ENCODE peak calls at places on chromosomes 12 and 14, in nine cellular contexts. V, Y, T, R, B, Q, W, X and D are unnamed samples.

GRCh38 chr12:19945559-19946485 is 422.5 kb upstream of the PDE3A start:
- DNase-seq in V (no peak), Y (no peak), T (peak), R (no peak), B (no peak), Q (no peak), W (no peak), X (peak), D (no peak)

GRCh38 chr12:132222096-132222807 is 78.0 kb downstream of the NOC4L start:
- DNase-seq in V (no peak), Y (no peak), T (peak), R (no peak), B (no peak), Q (no peak), W (no peak), X (no peak), D (no peak)

GRCh38 chr14:46580941-46581671 is 70.5 kb downstream of the RPL10L start:
- DNase-seq in V (peak), Y (no peak), T (peak), R (no peak), B (peak), Q (peak), W (no peak), X (peak), D (no peak)

GRCh38 chr12:10448236-10448635 is 4.9 kb downstream of the KLRC1 start:
- DNase-seq in V (no peak), Y (no peak), T (no peak), R (no peak), B (no peak), Q (no peak), W (no peak), X (no peak), D (no peak)

GRCh38 chr12:131274906-131275305 is 321.2 kb downstream of the ADGRD1 start:
- DNase-seq in V (no peak), Y (no peak), T (no peak), R (no peak), B (no peak), Q (no peak), W (no peak), X (no peak), D (no peak)

GRCh38 chr12:70576341-70577282 is 60.6 kb downstream of the PTPRB start:
- DNase-seq in V (peak), Y (no peak), T (peak), R (no peak), B (peak), Q (no peak), W (no peak), X (peak), D (no peak)

GRCh38 chr12:1842183-1842904 is 22.0 kb downstream of the LRTM2 start:
- DNase-seq in V (peak), Y (no peak), T (no peak), R (no peak), B (no peak), Q (peak), W (no peak), X (no peak), D (peak)

GRCh38 chr14:99213603-99214002 is 58.4 kb downstream of the BCL11B start:
- DNase-seq in V (no peak), Y (no peak), T (no peak), R (no peak), B (no peak), Q (no peak), W (no peak), X (no peak), D (peak)

GRCh38 chr14:38143651-38144505 is 63.8 kb upstream of the SSTR1 start:
- DNase-seq in V (no peak), Y (no peak), T (peak), R (no peak), B (no peak), Q (no peak), W (no peak), X (peak), D (no peak)

GRCh38 chr14:53836546-53836945 is 120.1 kb downstream of the BMP4 start:
- DNase-seq in V (no peak), Y (no peak), T (no peak), R (no peak), B (no peak), Q (no peak), W (no peak), X (no peak), D (no peak)

GRCh38 chr14:105053996-105054395 is 11.2 kb downstream of the GPR132 start:
- DNase-seq in V (no peak), Y (no peak), T (no peak), R (no peak), B (no peak), Q (no peak), W (no peak), X (no peak), D (no peak)

GRCh38 chr14:24274101-24274543 is 2.7 kb upstream of the RABGGTA start:
- DNase-seq in V (peak), Y (peak), T (no peak), R (no peak), B (peak), Q (no peak), W (no peak), X (no peak), D (peak)

GRCh38 chr12:39505025-39505424 is 62.1 kb upstream of the KIF21A start:
- DNase-seq in V (no peak), Y (no peak), T (no peak), R (no peak), B (no peak), Q (no peak), W (no peak), X (peak), D (no peak)

GRCh38 chr14:105286759-105287144 is 14.0 kb downstream of the BRF1 start:
- DNase-seq in V (peak), Y (no peak), T (no peak), R (no peak), B (no peak), Q (no peak), W (no peak), X (no peak), D (no peak)

GRCh38 chr12:120885521-120885920 is 18.6 kb downstream of the SPPL3 start:
- DNase-seq in V (no peak), Y (no peak), T (no peak), R (no peak), B (no peak), Q (no peak), W (no peak), X (no peak), D (no peak)

GRCh38 chr14:52527052-52527451 is 25.3 kb downstream of the TXNDC16 start:
- DNase-seq in V (no peak), Y (no peak), T (no peak), R (no peak), B (no peak), Q (no peak), W (no peak), X (no peak), D (no peak)

GRCh38 chr12:113424915-113425823 is 3.0 kb downstream of the SDSL start:
- DNase-seq in V (peak), Y (peak), T (peak), R (peak), B (peak), Q (peak), W (peak), X (no peak), D (peak)

GRCh38 chr12:67910360-67911292 is 78.6 kb upstream of the IFNG-AS1 start:
- DNase-seq in V (no peak), Y (no peak), T (peak), R (no peak), B (no peak), Q (no peak), W (no peak), X (peak), D (no peak)

GRCh38 chr12:111598637-111599458 is at the start of gene ATXN2:
- DNase-seq in V (peak), Y (peak), T (peak), R (peak), B (peak), Q (peak), W (peak), X (no peak), D (peak)

GRCh38 chr14:54901380-54902142 is 1.1 kb downstream of the GCH1 start:
- DNase-seq in V (no peak), Y (peak), T (peak), R (no peak), B (no peak), Q (no peak), W (no peak), X (no peak), D (no peak)

GRCh38 chr12:13208533-13209278 is 12.2 kb downstream of the EMP1 start:
- DNase-seq in V (no peak), Y (no peak), T (peak), R (no peak), B (peak), Q (no peak), W (no peak), X (no peak), D (no peak)

GRCh38 chr14:49951946-49952345 is 59.1 kb downstream of the ARF6 start:
- DNase-seq in V (no peak), Y (no peak), T (no peak), R (no peak), B (no peak), Q (no peak), W (no peak), X (no peak), D (no peak)

GRCh38 chr14:63543000-63543825 is at the start of gene PPP2R5E:
- DNase-seq in V (peak), Y (peak), T (peak), R (peak), B (peak), Q (peak), W (peak), X (peak), D (peak)

GRCh38 chr12:26523708-26524150 is 309.3 kb downstream of the ITPR2 start:
- DNase-seq in V (no peak), Y (no peak), T (peak), R (no peak), B (no peak), Q (no peak), W (no peak), X (peak), D (peak)

GRCh38 chr12:26528943-26529342 is 304.1 kb downstream of the ITPR2 start:
- DNase-seq in V (no peak), Y (no peak), T (no peak), R (no peak), B (no peak), Q (no peak), W (no peak), X (no peak), D (no peak)

GRCh38 chr12:26527702-26528101 is 305.3 kb downstream of the ITPR2 start:
- DNase-seq in V (no peak), Y (no peak), T (no peak), R (no peak), B (no peak), Q (no peak), W (no peak), X (no peak), D (no peak)

GRCh38 chr12:26520869-26521268 is 312.1 kb downstream of the ITPR2 start:
- DNase-seq in V (no peak), Y (peak), T (no peak), R (no peak), B (no peak), Q (no peak), W (no peak), X (no peak), D (no peak)

DNA sequence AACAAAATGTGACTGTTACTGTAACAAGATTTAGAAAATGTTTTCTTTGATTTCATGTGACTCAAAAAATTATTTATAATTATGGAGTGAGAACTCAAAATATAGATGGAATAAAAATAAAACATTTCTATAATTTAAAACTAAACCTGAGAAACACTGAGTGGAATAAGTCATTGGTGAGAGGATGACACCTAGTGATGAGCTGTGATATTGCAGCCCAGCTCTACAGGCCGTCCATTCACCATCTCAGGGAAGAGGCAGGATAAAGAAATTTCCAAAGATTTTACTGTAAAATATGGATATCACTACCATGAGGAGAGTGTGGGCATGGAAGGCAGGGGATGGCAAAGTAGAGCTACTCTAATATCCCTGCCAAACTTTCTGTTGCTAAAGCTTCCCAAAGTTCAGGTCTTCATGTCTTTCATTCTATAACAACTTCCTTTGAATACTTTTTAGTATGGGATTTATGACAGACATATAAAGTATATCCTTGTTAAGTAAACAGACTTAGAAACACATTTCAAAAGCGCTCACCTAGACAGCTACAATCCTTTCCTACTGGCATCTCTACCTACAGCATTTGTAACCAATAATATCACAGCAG is 308.0 kb downstream of the ITPR2 start:
- DNase-seq in V (no peak), Y (peak), T (peak), R (no peak), B (no peak), Q (peak), W (no peak), X (no peak), D (no peak)
- TF ChIP-seq CTCF in V (peak), Y (peak), T (peak), R (peak), B (peak), Q (peak), W (peak), X (peak), D (peak)

GRCh38 chr12:52425466-52425865 is 8.7 kb downstream of the KRT75 start:
- DNase-seq in V (no peak), Y (no peak), T (no peak), R (no peak), B (no peak), Q (no peak), W (no peak), X (no peak), D (no peak)

GRCh38 chr12:52426034-52426433 is 8.1 kb downstream of the KRT75 start:
- DNase-seq in V (no peak), Y (no peak), T (no peak), R (no peak), B (no peak), Q (no peak), W (no peak), X (no peak), D (no peak)

GRCh38 chr12:52427083-52427482 is 7.1 kb downstream of the KRT75 start:
- DNase-seq in V (no peak), Y (no peak), T (no peak), R (no peak), B (no peak), Q (no peak), W (no peak), X (no peak), D (no peak)

GRCh38 chr12:52423035-52423434 is 11.1 kb downstream of the KRT75 start:
- DNase-seq in V (no peak), Y (no peak), T (peak), R (no peak), B (no peak), Q (no peak), W (no peak), X (no peak), D (no peak)

GRCh38 chr12:52423661-52424503 is 10.3 kb downstream of the KRT75 start:
- DNase-seq in V (no peak), Y (no peak), T (no peak), R (no peak), B (no peak), Q (no peak), W (no peak), X (no peak), D (no peak)
- TF ChIP-seq CTCF in V (no peak), Y (no peak), T (no peak), R (no peak), B (no peak), Q (no peak), W (no peak), X (no peak), D (no peak)

DNA sequence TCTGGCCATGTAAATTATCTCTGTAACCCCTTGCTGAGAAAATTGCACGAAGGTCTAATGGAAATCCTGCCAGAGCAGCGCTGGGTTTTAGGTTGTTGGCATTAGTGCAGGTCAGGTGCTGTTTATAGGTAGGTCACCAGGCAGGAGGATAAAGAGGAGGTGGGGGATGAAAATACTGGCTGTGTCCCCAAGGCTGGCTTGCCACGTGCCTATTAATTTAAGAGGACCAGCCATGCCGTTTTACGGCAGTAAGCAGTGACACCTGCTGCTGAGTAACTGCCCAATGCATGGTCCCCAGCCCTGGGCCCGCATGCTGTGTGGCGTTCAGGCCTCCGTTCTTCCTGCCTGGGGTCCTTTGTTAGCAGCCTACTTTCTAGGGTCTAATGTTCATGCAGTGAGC is 67.2 kb downstream of the WDR20 start:
- DNase-seq in V (no peak), Y (no peak), T (no peak), R (no peak), B (no peak), Q (no peak), W (no peak), X (no peak), D (no peak)
- TF ChIP-seq CTCF in V (no peak), Y (no peak), T (no peak), R (no peak), B (no peak), Q (no peak), W (no peak), X (no peak), D (no peak)

GRCh38 chr12:96213869-96214268 is 19.7 kb downstream of the ELK3 start:
- DNase-seq in V (no peak), Y (no peak), T (no peak), R (no peak), B (no peak), Q (no peak), W (no peak), X (no peak), D (no peak)

GRCh38 chr12:96211989-96212388 is 17.8 kb downstream of the ELK3 start:
- DNase-seq in V (no peak), Y (no peak), T (no peak), R (no peak), B (no peak), Q (no peak), W (no peak), X (no peak), D (no peak)

GRCh38 chr12:96210376-96211055 is 16.3 kb downstream of the ELK3 start:
- DNase-seq in V (no peak), Y (no peak), T (no peak), R (no peak), B (no peak), Q (no peak), W (no peak), X (no peak), D (no peak)

GRCh38 chr12:96215933-96216273 is 21.7 kb downstream of the ELK3 start:
- DNase-seq in V (no peak), Y (no peak), T (no peak), R (no peak), B (no peak), Q (no peak), W (no peak), X (no peak), D (no peak)

DNA sequence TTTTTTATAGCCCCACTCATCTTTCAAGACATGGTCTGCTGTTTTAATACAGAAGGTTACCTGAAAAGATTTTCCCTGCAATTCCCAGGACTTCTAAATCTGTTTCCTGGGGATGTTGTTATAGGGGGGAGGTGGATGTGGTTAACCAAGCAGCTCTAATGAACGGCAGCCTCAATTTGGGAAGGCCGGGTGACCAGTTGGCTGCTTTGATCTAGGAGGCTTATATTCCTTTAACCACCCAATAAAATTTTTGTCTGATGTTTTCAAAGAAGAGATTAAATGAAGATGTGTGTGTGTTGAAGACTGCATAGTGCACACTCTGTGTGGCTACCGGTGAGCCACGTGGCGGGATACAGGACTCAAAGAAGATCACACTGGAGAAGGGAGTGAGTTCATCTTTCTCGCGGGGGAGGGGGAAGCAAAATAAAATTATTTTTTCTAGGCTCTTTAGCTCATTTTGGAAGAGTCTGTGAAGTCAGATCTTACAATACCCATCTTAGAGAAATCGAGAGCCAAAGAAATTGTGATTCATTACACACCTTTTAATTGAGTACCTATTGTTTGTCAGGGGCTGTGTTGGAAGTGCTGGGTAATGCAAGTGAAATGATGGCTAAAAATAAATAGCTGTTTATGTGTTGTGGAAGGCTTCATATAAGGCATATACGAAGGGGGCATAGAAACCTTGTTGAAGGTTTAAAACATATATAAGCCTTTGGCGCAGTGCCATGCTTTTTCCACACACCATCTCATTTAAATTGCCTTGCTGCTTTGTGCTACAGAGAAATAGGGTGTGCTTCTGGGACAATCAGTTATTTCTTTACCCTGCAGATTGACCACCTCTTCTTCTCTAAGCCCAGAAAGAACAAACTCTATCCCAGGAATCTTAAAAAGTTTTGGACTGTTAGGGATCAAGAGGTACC is 18.5 kb downstream of the ELK3 start:
- DNase-seq in V (no peak), Y (no peak), T (no peak), R (no peak), B (no peak), Q (no peak), W (no peak), X (no peak), D (no peak)
- TF ChIP-seq CTCF in V (no peak), Y (no peak), T (no peak), R (no peak), B (no peak), Q (no peak), W (no peak), X (no peak), D (no peak)

DNA sequence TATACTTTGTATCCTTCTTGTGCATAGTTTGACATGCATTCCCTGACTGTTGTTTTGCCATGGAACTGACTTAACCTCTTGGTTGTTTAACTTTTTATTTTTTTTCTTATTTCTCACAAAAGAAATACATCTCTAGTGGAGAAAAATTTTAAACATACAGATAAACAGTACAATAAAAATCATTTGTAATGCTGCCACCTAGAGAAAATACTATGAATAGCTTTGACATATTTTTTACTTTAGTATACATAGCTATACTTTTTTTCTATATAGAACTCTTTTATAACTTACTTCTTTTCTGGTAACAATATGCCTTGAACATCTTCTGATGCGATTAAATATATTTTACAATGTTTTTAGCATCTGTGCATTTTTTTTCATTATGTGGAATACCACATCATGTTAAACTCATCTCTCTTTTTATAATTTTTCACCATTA is 184.5 kb downstream of the AKAP6 start:
- DNase-seq in V (no peak), Y (no peak), T (peak), R (no peak), B (peak), Q (no peak), W (no peak), X (no peak), D (no peak)
- TF ChIP-seq CTCF in V (no peak), Y (no peak), T (peak), R (peak), B (peak), Q (peak), W (peak), X (peak), D (peak)